ENCODE peak calls at places on chromosomes 11 and 22, in four cellular contexts. A, C, H and Z are unnamed samples.

GRCh38 chr11:37812281-37812880 is 1214.3 kb upstream of the RAG2 start:
- DNase-seq in A (no peak), C (no peak), H (no peak), Z (no peak)

GRCh38 chr11:35354644-35355043 is 64.7 kb downstream of the SLC1A2 start:
- DNase-seq in A (no peak), C (no peak), H (no peak), Z (no peak)

GRCh38 chr11:70486731-70487130 is 88.4 kb downstream of the CTTN start:
- DNase-seq in A (no peak), C (no peak), H (no peak), Z (no peak)

GRCh38 chr11:100190395-100190794 is 496.7 kb upstream of the ARHGAP42 start:
- DNase-seq in A (no peak), C (no peak), H (no peak), Z (no peak)

GRCh38 chr11:20795005-20795404 is 125.6 kb downstream of the NELL1 start:
- DNase-seq in A (no peak), C (no peak), H (no peak), Z (no peak)

GRCh38 chr11:106238704-106239360 is 161.4 kb downstream of the AASDHPPT start:
- DNase-seq in A (no peak), C (peak), H (no peak), Z (no peak)

GRCh38 chr22:49736538-49736937 is 91.1 kb downstream of the BRD1 start:
- DNase-seq in A (no peak), C (no peak), H (no peak), Z (no peak)

GRCh38 chr11:95805869-95806268 is 15.6 kb downstream of the CEP57 start:
- DNase-seq in A (no peak), C (no peak), H (no peak), Z (no peak)

GRCh38 chr11:101477926-101478325 is 105.9 kb downstream of the TRPC6 start:
- DNase-seq in A (no peak), C (no peak), H (no peak), Z (no peak)

GRCh38 chr22:17501679-17502285 is 61.5 kb upstream of the SLC25A18 start:
- DNase-seq in A (peak), C (peak), H (peak), Z (peak)

GRCh38 chr11:86497310-86497709 is 122.6 kb downstream of the CCDC81 start:
- DNase-seq in A (no peak), C (no peak), H (no peak), Z (peak)

GRCh38 chr11:92136792-92137191 is 87.8 kb upstream of the FAT3 start:
- DNase-seq in A (no peak), C (no peak), H (no peak), Z (no peak)

GRCh38 chr22:49667236-49667635 is 160.4 kb downstream of the BRD1 start:
- DNase-seq in A (no peak), C (no peak), H (no peak), Z (no peak)

GRCh38 chr22:46026907-46027218 is 49.9 kb upstream of the WNT7B start:
- DNase-seq in A (no peak), C (no peak), H (no peak), Z (no peak)

GRCh38 chr11:6825333-6825744 is 20.1 kb upstream of the OR10A5 start:
- DNase-seq in A (no peak), C (no peak), H (no peak), Z (no peak)

GRCh38 chr11:26851696-26852095 is 129.8 kb upstream of the SLC5A12 start:
- DNase-seq in A (no peak), C (no peak), H (no peak), Z (no peak)

GRCh38 chr11:6926208-6927029 is at the start of gene ZNF215:
- DNase-seq in A (no peak), C (peak), H (peak), Z (peak)

GRCh38 chr11:12922418-12922817 is 86.7 kb upstream of the RASSF10 start:
- DNase-seq in A (no peak), C (peak), H (no peak), Z (peak)

GRCh38 chr11:73331138-73331916 is 23.3 kb downstream of the ARHGEF17 start:
- DNase-seq in A (no peak), C (peak), H (no peak), Z (no peak)

GRCh38 chr11:47324520-47324919 is 28.0 kb downstream of the MYBPC3 start:
- DNase-seq in A (no peak), C (no peak), H (no peak), Z (no peak)

GRCh38 chr11:55572548-55572947 is 620 bp downstream of the OR4C16 start:
- DNase-seq in A (no peak), C (no peak), H (no peak), Z (no peak)

GRCh38 chr22:23396362-23397007 is 183.6 kb downstream of the IGLL1 start:
- DNase-seq in A (no peak), C (no peak), H (no peak), Z (no peak)

GRCh38 chr22:24441406-24442351 is 14.3 kb downstream of the ADORA2A start:
- DNase-seq in A (no peak), C (no peak), H (no peak), Z (no peak)

GRCh38 chr11:124738713-124739478 is 846 bp upstream of the NRGN start:
- DNase-seq in A (no peak), C (no peak), H (no peak), Z (no peak)
- H3K9ac ChIP-seq in A (no peak), C (no peak), H (peak), Z (peak)

GRCh38 chr11:124919836-124920755 is 1.0 kb downstream of the HEPN1 start:
- DNase-seq in A (no peak), C (no peak), H (no peak), Z (no peak)

GRCh38 chr11:124915541-124916369 is 3.3 kb upstream of the HEPN1 start:
- DNase-seq in A (no peak), C (peak), H (no peak), Z (no peak)

GRCh38 chr11:124918950-124919349 is at the start of gene HEPN1:
- DNase-seq in A (no peak), C (no peak), H (no peak), Z (no peak)

GRCh38 chr11:124916370-124916710 is 2.7 kb upstream of the HEPN1 start:
- DNase-seq in A (no peak), C (no peak), H (no peak), Z (no peak)

DNA sequence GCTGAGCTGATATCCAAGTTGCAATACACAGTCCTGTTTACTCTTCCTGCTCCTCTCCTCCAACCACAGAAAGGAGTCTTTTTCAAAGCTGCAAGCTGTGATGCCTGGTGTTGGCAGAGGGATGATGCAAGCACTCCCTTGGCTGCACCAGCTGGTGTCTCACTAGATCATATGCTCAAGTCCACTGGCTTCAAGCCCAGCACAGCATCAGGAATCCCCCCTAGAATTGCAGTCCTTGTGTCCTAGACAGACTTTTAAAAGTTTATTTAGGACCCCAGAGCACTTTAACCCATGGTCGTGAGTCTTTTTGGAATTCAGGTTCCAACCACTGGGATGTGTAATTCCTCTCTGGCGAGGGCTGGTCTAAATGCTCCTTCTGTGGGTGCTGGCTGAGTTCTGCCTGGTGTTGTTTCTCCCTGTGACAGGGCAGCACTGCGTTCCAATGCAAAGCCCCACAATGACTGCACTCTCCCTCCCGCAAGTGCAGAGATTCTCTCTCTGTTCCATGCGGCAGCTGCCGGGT is 1.9 kb upstream of the HEPN1 start:
- DNase-seq in A (no peak), C (peak), H (no peak), Z (no peak)
- TF ChIP-seq CTCF in A (no peak), C (no peak), H (no peak), Z (no peak)

GRCh38 chr11:76206077-76206326 is 300 bp downstream of the WNT11 start:
- DNase-seq in A (no peak), C (no peak), H (no peak), Z (no peak)
- TF ChIP-seq EZH2 in A (no peak), C (peak), H (no peak), Z (no peak)

DNA sequence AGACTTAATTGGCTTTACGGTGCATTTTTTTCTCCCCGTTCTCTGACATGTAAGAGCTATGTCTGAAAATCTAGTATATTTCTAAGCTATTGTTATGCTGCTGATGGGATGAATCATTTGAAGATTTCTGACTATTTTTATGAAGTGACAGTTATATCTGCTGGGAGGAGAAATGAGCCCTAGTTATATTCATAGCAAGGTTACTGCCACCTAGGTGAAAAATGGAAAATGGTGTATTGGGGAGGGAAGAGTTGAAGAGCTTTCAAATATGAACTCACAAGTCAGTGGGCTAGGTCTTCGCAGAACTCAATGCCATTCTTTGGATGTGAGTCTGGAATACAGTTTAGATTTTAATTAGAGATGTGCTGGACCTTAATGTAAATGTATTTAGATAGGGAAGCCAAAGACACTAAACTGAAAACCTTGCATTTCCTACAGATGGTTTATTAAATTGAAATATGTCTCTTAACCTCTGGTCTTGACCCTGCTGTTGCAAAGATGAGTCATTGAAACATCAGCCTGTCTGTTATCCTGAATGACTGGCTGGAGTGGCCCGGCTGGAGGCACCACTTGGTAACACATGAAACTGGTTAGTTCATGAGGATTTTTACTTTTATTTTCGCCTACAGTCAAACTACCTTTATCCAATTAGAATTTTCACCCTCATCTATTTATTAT is 293.7 kb downstream of the DDX10 start:
- DNase-seq in A (no peak), C (peak), H (no peak), Z (peak)
- H3K9ac ChIP-seq in A (no peak), C (no peak), H (no peak), Z (no peak)